ENCODE peak calls at places on chromosomes 13 and 19, in six cellular contexts. O, D, X, B, I and L are unnamed samples.

GRCh38 chr19:5926641-5927438 is 12.8 kb downstream of the CAPS start:
- DNase-seq in X (no peak), B (no peak), I (no peak), D (no peak), O (no peak), L (no peak)

GRCh38 chr19:2476451-2477140 is 669 bp downstream of the GADD45B start:
- DNase-seq in X (no peak), I (peak), D (peak), O (peak), B (no peak), L (peak)

GRCh38 chr13:70623260-70623659 is 515.0 kb upstream of the KLHL1 start:
- DNase-seq in X (no peak), D (no peak), O (no peak), I (no peak), B (no peak), L (no peak)

GRCh38 chr19:11405846-11406643 is 13.1 kb downstream of the RGL3 start:
- DNase-seq in X (no peak), D (peak), B (no peak), I (no peak), O (no peak), L (no peak)

GRCh38 chr13:52809310-52809769 is 39.1 kb downstream of the PCDH8 start:
- DNase-seq in B (no peak), D (peak), O (no peak), X (peak), I (no peak), L (no peak)

GRCh38 chr19:2477732-2478191 is 1.8 kb downstream of the GADD45B start:
- DNase-seq in O (no peak), B (no peak), D (no peak), X (no peak), I (peak), L (peak)

GRCh38 chr19:49889687-49890348 is 6.9 kb downstream of the IL4I1 start:
- DNase-seq in X (peak), O (peak), B (no peak), D (peak), I (peak), L (peak)

GRCh38 chr19:1901940-1902404 is 3.2 kb upstream of the ADAT3 start:
- DNase-seq in D (no peak), O (no peak), B (no peak), X (no peak), I (no peak), L (peak)

GRCh38 chr19:36420961-36421748 is 2.7 kb upstream of the ZFP82 start:
- DNase-seq in X (peak), O (no peak), I (no peak), B (no peak), D (no peak), L (no peak)

GRCh38 chr19:919157-920050 is 2.3 kb downstream of the KISS1R start:
- DNase-seq in D (peak), B (no peak), I (no peak), X (no peak), O (no peak), L (no peak)

GRCh38 chr13:81480634-81481033 is 1139.7 kb upstream of the SPRY2 start:
- DNase-seq in D (no peak), B (no peak), I (no peak), O (no peak), X (no peak), L (no peak)

GRCh38 chr19:47549341-47549768 is 23.6 kb downstream of the ZNF541 start:
- DNase-seq in X (no peak), I (no peak), B (no peak), D (no peak), O (no peak), L (no peak)

GRCh38 chr13:57424379-57424778 is 207.2 kb upstream of the PCDH17 start:
- DNase-seq in D (no peak), B (no peak), I (no peak), O (no peak), X (no peak), L (no peak)

GRCh38 chr19:35041548-35042055 is at the start of gene HPN:
- DNase-seq in O (no peak), X (no peak), I (no peak), B (no peak), D (peak), L (no peak)

GRCh38 chr13:87147076-87147475 is 524.1 kb upstream of the SLITRK5 start:
- DNase-seq in X (no peak), O (no peak), B (no peak), I (no peak), D (no peak), L (no peak)

GRCh38 chr13:37701306-37701705 is 102.7 kb upstream of the POSTN start:
- DNase-seq in O (no peak), D (no peak), B (no peak), I (no peak), X (no peak), L (no peak)

GRCh38 chr19:48645652-48646191 is at the start of gene CA11:
- DNase-seq in I (no peak), X (no peak), B (no peak), D (peak), O (no peak), L (no peak)

GRCh38 chr19:27889156-27889555 is 1323.8 kb downstream of the UQCRFS1 start:
- DNase-seq in X (no peak), O (no peak), I (no peak), D (no peak), B (no peak), L (no peak)

GRCh38 chr13:54092686-54093085 is 1064.1 kb downstream of the OLFM4 start:
- DNase-seq in I (no peak), O (no peak), D (no peak), B (no peak), X (no peak), L (no peak)

GRCh38 chr13:37075164-37075563 is 15.7 kb upstream of the SUPT20H start:
- DNase-seq in I (no peak), O (no peak), B (no peak), X (no peak), D (no peak), L (no peak)

GRCh38 chr19:35029737-35030256 is 473 bp upstream of the SCN1B start:
- DNase-seq in I (no peak), D (peak), B (no peak), X (no peak), O (no peak), L (peak)

GRCh38 chr19:10808937-10809655 is 26.9 kb downstream of the TMED1 start:
- DNase-seq in B (no peak), O (peak), I (no peak), D (no peak), X (no peak), L (no peak)

GRCh38 chr13:59459972-59460371 is 703.8 kb downstream of the DIAPH3 start:
- DNase-seq in D (no peak), O (no peak), B (no peak), X (no peak), I (no peak), L (no peak)

GRCh38 chr19:50720921-50721291 is 1.3 kb upstream of the SHANK1 start:
- DNase-seq in B (no peak), X (no peak), I (no peak), D (peak), O (no peak), L (no peak)

GRCh38 chr13:44812818-44813217 is 176.5 kb downstream of the NUFIP1 start:
- DNase-seq in I (no peak), D (peak), O (no peak), B (no peak), X (no peak), L (no peak)

GRCh38 chr13:30142502-30143211 is 164.7 kb downstream of the KATNAL1 start:
- DNase-seq in D (peak), X (no peak), O (no peak), B (peak), I (no peak), L (no peak)

GRCh38 chr19:6402834-6403608 is 10.1 kb upstream of the GTF2F1 start:
- DNase-seq in O (no peak), D (no peak), I (no peak), B (peak), X (no peak), L (no peak)

GRCh38 chr19:42440357-42441046 is 2.2 kb downstream of the CXCL17 start:
- DNase-seq in O (peak), B (peak), D (peak), X (peak), I (peak), L (peak)

GRCh38 chr19:37980419-37980975 is 73.5 kb downstream of the SIPA1L3 start:
- DNase-seq in D (no peak), I (no peak), B (no peak), O (no peak), X (no peak), L (no peak)

GRCh38 chr19:55485439-55486011 is 537 bp downstream of the NAT14 start:
- DNase-seq in B (no peak), O (no peak), D (peak), I (no peak), X (no peak), L (no peak)

GRCh38 chr13:49652691-49653305 is 24.5 kb downstream of the ARL11 start:
- DNase-seq in I (no peak), B (no peak), X (peak), O (no peak), D (peak), L (peak)

GRCh38 chr13:25037057-25037813 is 58.7 kb upstream of the PABPC3 start:
- DNase-seq in D (peak), I (peak), O (no peak), B (peak), X (peak), L (no peak)

GRCh38 chr19:13181747-13182388 is 31.7 kb downstream of the IER2 start:
- DNase-seq in I (no peak), O (no peak), X (no peak), B (no peak), D (no peak), L (no peak)

GRCh38 chr13:21104199-21105019 is 43.0 kb upstream of the LATS2 start:
- DNase-seq in O (no peak), B (no peak), I (no peak), X (no peak), D (no peak), L (no peak)

GRCh38 chr13:32029684-32030083 is 1.9 kb upstream of the FRY start:
- DNase-seq in D (no peak), B (no peak), X (no peak), O (no peak), I (no peak), L (no peak)
- H3K4me3 ChIP-seq in D (no peak), B (no peak), X (no peak), O (no peak), I (no peak), L (no peak)

GRCh38 chr13:98225036-98225940 is 48.2 kb upstream of the RNF113B start:
- DNase-seq in I (no peak), X (no peak), O (no peak), B (no peak), D (peak), L (no peak)
- H3K27ac ChIP-seq in I (no peak), X (no peak), O (no peak), B (no peak), D (peak), L (no peak)

GRCh38 chr13:41111454-41111853 is 21.1 kb downstream of the KBTBD6 start:
- DNase-seq in I (no peak), O (no peak), D (no peak), B (no peak), X (no peak), L (no peak)

GRCh38 chr13:41107104-41107571 is 25.5 kb downstream of the KBTBD6 start:
- DNase-seq in I (no peak), B (no peak), X (no peak), D (peak), O (no peak), L (no peak)

DNA sequence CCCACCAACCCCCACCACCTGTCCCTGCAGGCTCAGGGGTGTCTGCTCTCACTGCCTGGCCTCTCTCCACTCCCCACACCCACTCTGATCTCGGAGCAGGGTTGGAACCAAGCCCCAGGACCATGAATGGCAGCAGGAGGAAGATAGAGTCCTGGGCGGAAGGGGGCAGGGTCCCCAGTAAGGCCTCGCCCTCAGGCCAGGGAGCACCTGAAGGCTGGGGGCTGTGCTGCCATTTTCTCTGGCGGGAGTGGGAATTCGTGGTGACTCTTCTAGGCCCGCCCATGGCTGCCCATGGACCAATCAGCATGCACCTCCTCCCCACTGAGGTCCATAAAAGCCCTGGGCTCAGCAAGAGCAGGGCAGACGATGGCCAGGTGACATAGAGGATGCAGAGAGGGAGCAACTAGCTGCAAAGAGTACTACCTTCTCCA is 25.0 kb downstream of the KBTBD6 start:
- DNase-seq in B (no peak), I (no peak), D (peak), O (no peak), X (no peak), L (no peak)
- H3K4me3 ChIP-seq in B (no peak), I (no peak), D (no peak), O (no peak), X (no peak), L (no peak)

GRCh38 chr19:8489591-8490394 is 12.6 kb downstream of the PRAM1 start:
- DNase-seq in D (peak), X (no peak), I (no peak), B (no peak), O (no peak), L (no peak)
- H3K27ac ChIP-seq in D (peak), X (peak), I (no peak), B (no peak), O (no peak), L (no peak)

GRCh38 chr13:98571955-98572662 is 4.8 kb downstream of the STK24 start:
- DNase-seq in X (no peak), B (no peak), D (no peak), O (peak), I (no peak), L (peak)
- H3K4me3 ChIP-seq in X (no peak), B (no peak), D (no peak), O (peak), I (peak), L (peak)